ENCODE peak calls at places on chromosomes 11 and 22, in ten cellular contexts. P is HFFc6, W is left ventricle myocardium inferior, V is A549, Y is HL-60, G is neural crest cell, D is GM10248, R is body of pancreas, O is IMR-90, K is cardiac muscle cell. F is an unnamed sample.

GRCh38 chr11:115256326-115257197 is 247.7 kb downstream of the CADM1 start:
- DNase-seq in R (no peak), K (peak), V (no peak), O (no peak), Y (no peak), G (no peak), D (peak), P (no peak), W (no peak), F (no peak)

GRCh38 chr11:63622318-63622717 is 8.1 kb upstream of the PLAAT3 start:
- DNase-seq in Y (no peak), W (no peak), D (no peak), R (peak), P (no peak), G (no peak), K (no peak), O (no peak), V (peak), F (no peak)

GRCh38 chr22:39967996-39968968 is 8.1 kb downstream of the TMA7B start:
- DNase-seq in K (no peak), O (no peak), G (no peak), W (peak), Y (no peak), R (peak), V (no peak), D (no peak), P (no peak), F (no peak)

GRCh38 chr22:36221799-36222751 is 17.3 kb downstream of the APOL2 start:
- DNase-seq in D (peak), P (no peak), W (no peak), G (peak), K (peak), O (no peak), R (peak), V (peak), Y (no peak), F (no peak)

GRCh38 chr11:44978279-44978960 is 27.7 kb upstream of the TP53I11 start:
- DNase-seq in K (no peak), V (no peak), Y (no peak), G (no peak), W (no peak), P (no peak), O (no peak), D (no peak), R (no peak), F (no peak)

GRCh38 chr11:99535406-99535805 is 514.7 kb downstream of the CNTN5 start:
- DNase-seq in K (no peak), P (no peak), O (no peak), W (no peak), R (no peak), G (no peak), D (no peak), Y (no peak), V (no peak), F (no peak)

GRCh38 chr11:3927129-3927796 is 71.8 kb downstream of the STIM1 start:
- DNase-seq in W (no peak), G (no peak), D (no peak), P (no peak), Y (no peak), R (no peak), K (no peak), O (no peak), V (no peak), F (no peak)

GRCh38 chr11:48107188-48107704 is 109.4 kb upstream of the OR4B1 start:
- DNase-seq in R (no peak), O (peak), D (peak), G (no peak), V (no peak), P (peak), K (no peak), W (no peak), Y (peak), F (peak)

GRCh38 chr11:35166369-35167360 is 27.7 kb downstream of the CD44 start:
- DNase-seq in R (no peak), O (peak), V (peak), Y (no peak), D (no peak), G (no peak), W (no peak), P (peak), K (no peak), F (peak)

GRCh38 chr11:104534268-104534667 is 364.0 kb downstream of the CASP12 start:
- DNase-seq in P (no peak), G (no peak), R (no peak), W (no peak), D (no peak), Y (no peak), V (peak), O (peak), K (no peak), F (no peak)

GRCh38 chr11:27722945-27723344 is 22.7 kb upstream of the BDNF start:
- DNase-seq in D (peak), R (no peak), W (no peak), Y (no peak), K (no peak), G (no peak), P (no peak), V (no peak), O (no peak), F (no peak)

GRCh38 chr11:72586591-72587090 is 87.6 kb downstream of the PDE2A start:
- DNase-seq in D (no peak), K (no peak), V (no peak), G (no peak), Y (no peak), O (no peak), R (no peak), P (no peak), W (no peak), F (no peak)

GRCh38 chr22:50303515-50303847 is 4.0 kb downstream of the PLXNB2 start:
- DNase-seq in V (no peak), Y (no peak), G (no peak), K (no peak), D (no peak), P (no peak), R (no peak), O (no peak), W (no peak), F (no peak)

GRCh38 chr11:43504316-43504950 is 145.7 kb downstream of the TTC17 start:
- DNase-seq in P (peak), W (no peak), Y (no peak), D (peak), O (peak), V (peak), K (peak), R (peak), G (peak), F (no peak)
- TF ChIP-seq CTCF in P (peak), W (peak), Y (peak), D (peak), O (peak), V (no peak), K (peak), R (peak), G (peak), F (no peak)

GRCh38 chr22:42794551-42795510 is 62.2 kb downstream of the ARFGAP3 start:
- DNase-seq in K (peak), G (no peak), O (no peak), D (no peak), Y (no peak), R (no peak), P (no peak), W (no peak), V (no peak), F (no peak)
- TF ChIP-seq CTCF in K (peak), G (no peak), O (no peak), D (no peak), Y (no peak), R (no peak), P (peak), W (peak), V (no peak), F (no peak)

GRCh38 chr22:20238567-20239062 is 29.5 kb downstream of the RTN4R start:
- DNase-seq in R (peak), O (no peak), V (peak), G (peak), Y (no peak), K (peak), P (no peak), W (no peak), D (peak), F (no peak)
- TF ChIP-seq CTCF in R (peak), O (peak), V (peak), G (peak), Y (peak), K (peak), P (peak), W (peak), D (peak), F (no peak)

DNA sequence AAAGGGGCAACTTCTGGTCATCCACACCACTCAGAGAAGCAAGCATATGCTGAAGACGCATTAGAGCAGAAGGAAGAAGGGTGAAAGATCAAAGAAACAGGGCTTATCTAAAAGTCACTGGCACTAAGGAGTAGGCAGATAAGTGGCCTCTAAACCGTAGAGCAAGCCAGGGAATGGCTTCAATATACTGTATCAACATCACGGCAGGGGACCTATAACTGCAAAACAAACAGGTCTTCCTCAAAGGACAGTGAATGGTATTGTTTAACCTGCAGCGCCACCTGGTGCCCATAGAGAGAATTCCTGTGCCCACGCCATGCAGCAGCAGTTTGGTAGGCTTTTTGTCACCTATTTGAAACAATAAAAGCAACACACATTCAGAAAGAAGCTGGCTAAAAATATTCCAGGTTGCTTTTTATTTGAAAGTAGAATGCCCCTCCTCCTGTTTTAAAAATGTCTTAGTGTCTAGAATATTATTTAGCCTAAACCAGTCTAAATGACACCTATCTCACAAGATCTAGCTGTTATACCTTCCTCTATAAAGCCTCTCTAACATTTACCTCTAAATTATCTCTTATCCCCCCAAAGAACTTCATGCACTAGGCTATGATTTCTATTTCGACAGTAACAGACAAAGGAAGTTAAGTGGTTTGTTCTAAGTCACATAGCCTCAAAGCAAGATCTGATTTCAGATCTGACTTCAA is 21.8 kb downstream of the SNX19 start:
- DNase-seq in W (peak), G (peak), V (peak), Y (peak), O (peak), R (peak), D (peak), K (peak), P (no peak), F (peak)
- TF ChIP-seq CTCF in W (peak), G (peak), V (peak), Y (peak), O (peak), R (peak), D (peak), K (peak), P (peak), F (peak)

DNA sequence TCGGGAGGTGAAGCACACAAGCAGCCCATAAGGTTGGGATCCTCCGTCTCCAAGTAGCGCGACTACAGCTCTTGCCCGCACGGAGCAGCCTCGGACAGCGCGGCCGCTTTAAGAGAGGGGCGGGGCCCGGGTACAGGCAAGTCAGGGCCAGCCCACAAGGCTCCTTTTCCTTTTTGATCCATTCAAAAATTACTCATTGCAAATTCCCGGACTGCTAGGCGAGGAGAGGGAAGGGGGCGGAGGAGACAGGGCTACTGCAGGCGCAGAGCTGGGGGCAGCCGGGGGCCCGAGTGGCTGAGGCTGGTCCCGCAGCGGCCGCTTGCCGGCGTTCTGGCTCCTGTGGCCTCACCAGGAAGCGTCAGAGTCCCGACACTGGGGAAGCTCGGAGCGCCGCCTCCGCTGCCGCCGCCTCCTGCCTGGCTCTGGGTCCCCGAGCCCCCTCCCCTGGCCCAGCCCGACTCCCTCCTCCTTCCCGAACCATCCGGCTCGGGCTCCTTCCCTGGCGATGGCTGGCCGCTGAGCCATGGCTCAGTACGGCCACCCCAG is at the start of gene UBASH3B:
- DNase-seq in D (peak), V (peak), R (peak), P (peak), G (peak), Y (no peak), O (peak), W (peak), K (peak), F (peak)
- TF ChIP-seq CTCF in D (peak), V (no peak), R (peak), P (no peak), G (no peak), Y (no peak), O (no peak), W (peak), K (no peak), F (no peak)

DNA sequence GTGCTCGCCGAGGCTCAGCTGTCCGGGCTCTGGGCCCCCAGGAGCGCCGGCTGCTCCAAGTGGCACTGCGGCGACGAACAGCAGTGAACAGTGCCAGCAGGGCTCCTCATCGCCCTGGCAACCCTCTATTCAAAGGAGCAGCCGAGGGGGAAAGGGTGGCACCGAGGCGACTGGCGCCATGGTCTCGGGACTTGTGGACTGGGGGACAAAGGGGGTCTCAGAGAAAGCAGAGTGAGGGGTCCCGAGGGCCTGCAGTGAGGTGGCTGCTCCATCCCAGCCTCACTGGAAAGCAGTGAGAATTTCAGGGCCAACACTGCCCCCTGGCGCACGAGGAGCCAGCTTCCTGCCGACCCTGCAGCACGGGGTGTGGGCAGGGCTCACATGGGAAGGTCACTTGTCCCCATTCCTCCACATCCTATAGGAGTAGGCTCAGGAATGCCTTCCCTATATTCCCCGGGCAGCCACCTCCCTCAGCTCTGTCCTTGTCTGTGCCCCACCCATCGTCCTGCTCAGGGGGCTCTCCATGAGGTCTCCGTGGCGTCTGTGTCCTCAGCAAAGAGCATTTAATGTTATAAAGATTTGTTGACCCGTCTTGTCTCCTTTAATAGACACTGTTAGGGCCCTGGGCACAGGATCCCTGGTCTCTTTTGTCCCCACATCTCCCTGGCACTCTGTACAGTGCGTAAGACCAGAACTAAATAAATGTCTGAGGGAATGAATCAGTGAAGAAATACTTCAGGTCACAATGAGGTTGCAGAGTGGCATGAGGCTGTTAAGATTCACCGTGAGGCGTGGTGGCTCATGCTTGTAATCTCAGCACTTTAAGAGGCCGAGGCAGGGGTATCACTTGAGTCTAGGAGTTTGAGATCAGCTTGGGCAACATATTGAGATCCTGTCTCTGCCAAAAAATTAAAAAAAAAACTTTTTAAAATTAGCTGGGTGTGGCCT is 26.4 kb downstream of the LRFN4 start:
- DNase-seq in R (peak), P (peak), K (peak), V (peak), Y (no peak), D (peak), O (peak), W (no peak), G (peak), F (no peak)
- TF ChIP-seq CTCF in R (peak), P (peak), K (peak), V (peak), Y (peak), D (peak), O (peak), W (peak), G (peak), F (peak)